ENCODE peak calls at places on chromosomes 11 and 22, in ten cellular contexts. U, O, Z, Y, B, P, F, Q, C and H are unnamed samples.
A peak's percentile ranks its signal among the peaks of the same experiment; 100 is the strongest.

GRCh38 chr11:68011046-68011943 is 1.2 kb downstream of the ALDH3B1 start:
- DNase-seq in Y (peak; percentile 60), F (no peak), Z (no peak), C (no peak), U (peak; percentile 31), P (no peak), B (no peak), Q (no peak), O (no peak), H (no peak)

GRCh38 chr11:115674176-115674575 is 170.0 kb upstream of the CADM1 start:
- DNase-seq in U (no peak), Z (no peak), Q (no peak), P (peak; percentile 24), B (no peak), C (no peak), O (no peak), Y (no peak), F (no peak), H (no peak)

GRCh38 chr11:9550209-9550628 is 23.3 kb upstream of the WEE1 start:
- DNase-seq in B (no peak), F (no peak), P (no peak), Y (no peak), Z (no peak), U (no peak), C (no peak), Q (no peak), O (no peak), H (no peak)

GRCh38 chr22:33726294-33726711 is 194.0 kb downstream of the LARGE1 start:
- DNase-seq in O (no peak), Y (no peak), C (peak; percentile 10), B (no peak), F (peak; percentile 65), Z (no peak), P (peak; percentile 7), Q (peak; percentile 12), U (peak; percentile 31), H (peak; percentile 23)

GRCh38 chr11:44671234-44671633 is 55.5 kb upstream of the TSPAN18 start:
- DNase-seq in B (no peak), U (no peak), P (no peak), C (no peak), Q (no peak), Y (no peak), F (no peak), Z (no peak), O (no peak), H (no peak)

GRCh38 chr22:44728761-44729261 is 23.6 kb upstream of the ARHGAP8 start:
- DNase-seq in F (no peak), Z (no peak), C (no peak), U (peak; percentile 28), Q (no peak), O (no peak), B (no peak), Y (no peak), P (no peak), H (no peak)

GRCh38 chr22:39311592-39312400 is 7.6 kb downstream of the RPL3 start:
- DNase-seq in Z (peak; percentile 53), O (no peak), U (peak; percentile 52), Y (no peak), Q (no peak), C (no peak), B (no peak), P (no peak), F (no peak), H (no peak)

GRCh38 chr11:128576555-128576954 is 10.8 kb downstream of the ETS1 start:
- DNase-seq in U (no peak), P (no peak), Y (no peak), F (no peak), O (no peak), Q (no peak), C (no peak), Z (no peak), B (no peak), H (no peak)

GRCh38 chr22:21970800-21971617 is 11.6 kb downstream of the TOP3B start:
- DNase-seq in P (no peak), Z (no peak), O (no peak), Q (no peak), B (no peak), C (no peak), U (no peak), Y (no peak), F (no peak), H (no peak)

GRCh38 chr22:21972806-21973205 is 9.8 kb downstream of the TOP3B start:
- DNase-seq in U (no peak), Z (no peak), Y (no peak), C (no peak), F (no peak), P (no peak), O (no peak), B (no peak), Q (no peak), H (no peak)

GRCh38 chr22:21971858-21972275 is 10.7 kb downstream of the TOP3B start:
- DNase-seq in O (no peak), Q (no peak), Y (no peak), P (no peak), U (no peak), C (no peak), Z (no peak), F (no peak), B (no peak), H (no peak)

GRCh38 chr22:21974058-21974649 is 8.4 kb downstream of the TOP3B start:
- DNase-seq in C (no peak), Y (no peak), P (no peak), F (no peak), O (no peak), U (no peak), B (no peak), Q (no peak), Z (no peak), H (no peak)

GRCh38 chr22:21972293-21972779 is 10.3 kb downstream of the TOP3B start:
- DNase-seq in F (peak; percentile 35), Y (no peak), B (peak; percentile 90), Q (no peak), Z (peak; percentile 63), U (no peak), O (no peak), C (no peak), P (no peak), H (no peak)
- TF ChIP-seq CTCF in F (peak; percentile 86), Y (peak; percentile 78), B (peak; percentile 90), Q (peak; percentile 95), Z (peak; percentile 84), U (peak; percentile 78), O (peak; percentile 56), C (peak; percentile 92), P (peak; percentile 85), H (peak; percentile 34)

GRCh38 chr11:66316849-66317251 is at the start of gene CD248:
- DNase-seq in F (peak; percentile 74), U (no peak), C (no peak), P (no peak), O (peak; percentile 84), B (no peak), Q (peak; percentile 72), Z (no peak), Y (peak; percentile 76), H (no peak)

GRCh38 chr11:66317322-66317765 is 500 bp upstream of the CD248 start:
- DNase-seq in F (peak; percentile 61), O (no peak), P (no peak), Q (no peak), C (no peak), Y (peak; percentile 72), B (no peak), U (no peak), Z (no peak), H (no peak)

GRCh38 chr11:66315921-66316811 is 678 bp downstream of the CD248 start:
- DNase-seq in P (no peak), B (no peak), Q (no peak), C (no peak), Y (peak; percentile 63), O (no peak), U (no peak), Z (no peak), F (no peak), H (no peak)

GRCh38 chr11:66318576-66318970 is 1.7 kb upstream of the CD248 start:
- DNase-seq in B (no peak), U (no peak), Q (no peak), Z (no peak), O (no peak), C (no peak), Y (no peak), F (peak; percentile 87), P (no peak), H (no peak)

DNA sequence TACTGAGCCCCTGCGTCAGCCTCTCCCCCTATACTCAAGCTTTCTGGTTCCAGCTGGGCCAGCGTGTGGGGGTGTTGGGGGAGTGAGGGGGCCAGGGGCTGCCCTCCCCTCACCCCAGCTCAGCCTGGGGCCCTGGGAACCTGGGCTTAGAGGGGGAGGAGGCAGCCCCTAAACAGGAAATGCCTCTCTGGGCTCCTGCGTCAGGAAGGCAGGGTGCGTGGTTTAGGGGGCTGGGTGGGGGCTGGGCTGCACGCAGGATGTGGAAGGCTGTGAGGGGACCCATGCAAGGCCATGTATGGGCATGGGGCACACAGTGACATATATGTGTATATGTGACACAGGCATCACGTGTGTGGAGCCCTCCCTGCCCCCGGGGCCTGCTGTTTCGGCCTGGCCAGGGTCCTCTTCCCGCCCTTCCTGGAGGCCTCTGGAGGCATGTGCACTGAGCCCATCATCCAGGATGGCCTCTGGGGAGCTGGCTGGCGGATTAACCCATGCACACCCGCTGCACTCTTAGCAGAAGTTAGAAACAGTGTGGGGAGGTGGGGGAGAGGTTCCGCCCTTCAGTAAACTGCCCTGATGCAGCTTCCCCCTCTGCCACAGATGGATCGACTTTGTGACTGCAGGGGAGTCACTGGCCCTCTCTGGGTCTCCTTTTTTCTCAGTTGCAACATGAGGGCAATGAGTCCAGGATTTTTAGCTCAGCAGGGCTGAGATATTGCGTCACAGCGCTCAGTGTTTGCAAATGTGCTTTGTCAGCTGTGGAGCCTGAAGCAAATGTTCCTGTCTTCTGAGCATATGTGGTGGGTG is 1.1 kb upstream of the CD248 start:
- DNase-seq in C (no peak), Q (peak; percentile 78), U (no peak), F (peak; percentile 97), Z (peak; percentile 39), O (no peak), B (no peak), P (peak; percentile 66), Y (peak; percentile 70), H (no peak)
- TF ChIP-seq CTCF in C (no peak), Q (no peak), U (no peak), F (no peak), Z (no peak), O (no peak), B (no peak), P (no peak), Y (no peak), H (no peak)

GRCh38 chr22:18088825-18089568 is 11.2 kb downstream of the PEX26 start:
- DNase-seq in F (no peak), C (no peak), Y (no peak), P (no peak), O (no peak), Q (no peak), U (no peak), Z (peak; percentile 95), B (peak; percentile 29), H (no peak)

GRCh38 chr22:18090286-18090685 is 12.5 kb downstream of the PEX26 start:
- DNase-seq in Z (no peak), Q (no peak), C (no peak), P (no peak), O (no peak), U (no peak), F (no peak), Y (no peak), B (no peak), H (no peak)

GRCh38 chr22:18093661-18094060 is 15.9 kb downstream of the PEX26 start:
- DNase-seq in U (no peak), C (no peak), Y (no peak), P (no peak), F (no peak), B (no peak), Q (no peak), Z (no peak), O (no peak), H (no peak)

GRCh38 chr22:18091478-18091877 is 13.7 kb downstream of the PEX26 start:
- DNase-seq in F (peak; percentile 30), P (no peak), Q (no peak), Y (no peak), O (no peak), B (no peak), C (no peak), Z (peak; percentile 81), U (no peak), H (no peak)

GRCh38 chr22:18091916-18092526 is 14.2 kb downstream of the PEX26 start:
- DNase-seq in Y (no peak), Q (no peak), C (no peak), Z (peak; percentile 82), O (no peak), U (no peak), F (peak; percentile 78), B (no peak), P (no peak), H (peak; percentile 62)
- TF ChIP-seq CTCF in Y (peak; percentile 17), Q (no peak), C (no peak), Z (no peak), O (no peak), U (no peak), F (peak; percentile 10), B (no peak), P (no peak), H (peak; percentile 18)

GRCh38 chr11:32874144-32874543 is 18.5 kb upstream of the QSER1 start:
- DNase-seq in U (no peak), Z (no peak), Q (no peak), B (no peak), C (no peak), O (no peak), P (no peak), F (no peak), Y (no peak), H (no peak)

DNA sequence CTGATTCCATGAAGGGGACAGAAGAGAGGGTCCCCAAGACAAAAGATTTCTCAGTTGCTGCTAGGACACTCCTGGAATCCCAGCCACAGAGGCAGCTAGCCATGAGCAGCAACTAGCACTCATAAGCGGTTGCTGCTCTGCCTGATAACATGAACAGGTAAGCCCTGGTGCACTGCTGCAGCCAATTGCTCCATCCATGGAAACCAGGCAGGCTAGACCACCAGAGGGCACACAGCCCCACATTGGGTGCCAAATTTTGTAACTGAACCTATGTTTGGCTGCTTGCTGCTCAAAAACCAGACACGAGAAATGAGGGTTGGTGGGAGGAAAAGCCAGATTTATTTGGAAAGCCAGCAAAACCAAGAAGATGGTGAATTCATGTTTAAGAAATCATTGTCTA is 21.9 kb upstream of the QSER1 start:
- DNase-seq in Z (peak; percentile 24), P (no peak), Y (no peak), O (no peak), F (no peak), Q (no peak), B (no peak), C (no peak), U (no peak), H (no peak)
- TF ChIP-seq CTCF in Z (peak; percentile 31), P (no peak), Y (peak; percentile 36), O (no peak), F (peak; percentile 36), Q (peak; percentile 21), B (peak; percentile 33), C (peak; percentile 50), U (peak; percentile 42), H (no peak)